ENCODE peak calls at places on chromosomes 16 and 17, in ten cellular contexts. One of them, this sample, is unnamed.

GRCh38 chr16:30382398-30383015 is at the start of gene SEPTIN1:
- DNase-seq in CD4-positive, alpha-beta memory T cell: peak
- DNase-seq in posterior cingulate gyrus: peak
- DNase-seq in brain microvascular endothelial cell: no peak
- DNase-seq in heart right ventricle: no peak
- DNase-seq in activated CD4-positive, alpha-beta T cell treated with anti-CD3 and anti-CD28 coated beads for 36 hours: peak
- DNase-seq in EL: no peak
- DNase-seq in iris pigment epithelial cell: no peak
- DNase-seq in IMR-90: no peak
- DNase-seq in T-helper 17 cell: peak
- DNase-seq in this sample: no peak

GRCh38 chr16:72043058-72043457 is 11.2 kb upstream of the HP start:
- DNase-seq in CD4-positive, alpha-beta memory T cell: no peak
- DNase-seq in activated CD4-positive, alpha-beta T cell treated with anti-CD3 and anti-CD28 coated beads for 36 hours: no peak
- DNase-seq in posterior cingulate gyrus: no peak
- DNase-seq in iris pigment epithelial cell: no peak
- DNase-seq in EL: no peak
- DNase-seq in IMR-90: no peak
- DNase-seq in T-helper 17 cell: no peak
- DNase-seq in brain microvascular endothelial cell: no peak
- DNase-seq in heart right ventricle: no peak
- DNase-seq in this sample: no peak

GRCh38 chr16:11066231-11066870 is 122.0 kb downstream of the CLEC16A start:
- DNase-seq in brain microvascular endothelial cell: no peak
- DNase-seq in IMR-90: no peak
- DNase-seq in T-helper 17 cell: no peak
- DNase-seq in iris pigment epithelial cell: no peak
- DNase-seq in activated CD4-positive, alpha-beta T cell treated with anti-CD3 and anti-CD28 coated beads for 36 hours: peak
- DNase-seq in posterior cingulate gyrus: no peak
- DNase-seq in CD4-positive, alpha-beta memory T cell: no peak
- DNase-seq in heart right ventricle: no peak
- DNase-seq in EL: no peak
- DNase-seq in this sample: no peak

GRCh38 chr17:28392491-28392890 is 13.5 kb downstream of the SLC46A1 start:
- DNase-seq in T-helper 17 cell: no peak
- DNase-seq in IMR-90: no peak
- DNase-seq in activated CD4-positive, alpha-beta T cell treated with anti-CD3 and anti-CD28 coated beads for 36 hours: no peak
- DNase-seq in iris pigment epithelial cell: no peak
- DNase-seq in posterior cingulate gyrus: no peak
- DNase-seq in CD4-positive, alpha-beta memory T cell: no peak
- DNase-seq in heart right ventricle: no peak
- DNase-seq in EL: no peak
- DNase-seq in brain microvascular endothelial cell: no peak
- DNase-seq in this sample: no peak

GRCh38 chr16:56558024-56558747 is 6.7 kb upstream of the MT4 start:
- DNase-seq in posterior cingulate gyrus: peak
- DNase-seq in T-helper 17 cell: no peak
- DNase-seq in EL: peak
- DNase-seq in IMR-90: peak
- DNase-seq in brain microvascular endothelial cell: peak
- DNase-seq in iris pigment epithelial cell: peak
- DNase-seq in activated CD4-positive, alpha-beta T cell treated with anti-CD3 and anti-CD28 coated beads for 36 hours: no peak
- DNase-seq in heart right ventricle: no peak
- DNase-seq in CD4-positive, alpha-beta memory T cell: no peak
- DNase-seq in this sample: peak

GRCh38 chr17:78923660-78924453 is 1.3 kb downstream of the TIMP2 start:
- DNase-seq in iris pigment epithelial cell: no peak
- DNase-seq in T-helper 17 cell: peak
- DNase-seq in heart right ventricle: peak
- DNase-seq in posterior cingulate gyrus: no peak
- DNase-seq in CD4-positive, alpha-beta memory T cell: peak
- DNase-seq in brain microvascular endothelial cell: no peak
- DNase-seq in IMR-90: no peak
- DNase-seq in activated CD4-positive, alpha-beta T cell treated with anti-CD3 and anti-CD28 coated beads for 36 hours: peak
- DNase-seq in EL: peak
- DNase-seq in this sample: peak

GRCh38 chr17:2025622-2026309 is 632 bp upstream of the RTN4RL1 start:
- DNase-seq in IMR-90: peak
- DNase-seq in T-helper 17 cell: no peak
- DNase-seq in brain microvascular endothelial cell: peak
- DNase-seq in posterior cingulate gyrus: peak
- DNase-seq in CD4-positive, alpha-beta memory T cell: no peak
- DNase-seq in activated CD4-positive, alpha-beta T cell treated with anti-CD3 and anti-CD28 coated beads for 36 hours: peak
- DNase-seq in heart right ventricle: peak
- DNase-seq in EL: peak
- DNase-seq in iris pigment epithelial cell: peak
- DNase-seq in this sample: peak

GRCh38 chr16:24045641-24046040 is 209.9 kb downstream of the PRKCB start:
- DNase-seq in CD4-positive, alpha-beta memory T cell: no peak
- DNase-seq in activated CD4-positive, alpha-beta T cell treated with anti-CD3 and anti-CD28 coated beads for 36 hours: no peak
- DNase-seq in brain microvascular endothelial cell: no peak
- DNase-seq in iris pigment epithelial cell: peak
- DNase-seq in T-helper 17 cell: no peak
- DNase-seq in heart right ventricle: no peak
- DNase-seq in EL: no peak
- DNase-seq in posterior cingulate gyrus: peak
- DNase-seq in IMR-90: no peak
- DNase-seq in this sample: no peak

GRCh38 chr17:19677736-19678379 is 29.3 kb downstream of the ALDH3A2 start:
- DNase-seq in CD4-positive, alpha-beta memory T cell: no peak
- DNase-seq in EL: no peak
- DNase-seq in iris pigment epithelial cell: no peak
- DNase-seq in brain microvascular endothelial cell: no peak
- DNase-seq in T-helper 17 cell: no peak
- DNase-seq in IMR-90: no peak
- DNase-seq in activated CD4-positive, alpha-beta T cell treated with anti-CD3 and anti-CD28 coated beads for 36 hours: no peak
- DNase-seq in heart right ventricle: no peak
- DNase-seq in posterior cingulate gyrus: no peak
- DNase-seq in this sample: no peak

GRCh38 chr17:30550512-30551273 is 73.5 kb downstream of the GOSR1 start:
- DNase-seq in brain microvascular endothelial cell: peak
- DNase-seq in iris pigment epithelial cell: peak
- DNase-seq in CD4-positive, alpha-beta memory T cell: no peak
- DNase-seq in activated CD4-positive, alpha-beta T cell treated with anti-CD3 and anti-CD28 coated beads for 36 hours: no peak
- DNase-seq in IMR-90: peak
- DNase-seq in EL: peak
- DNase-seq in heart right ventricle: no peak
- DNase-seq in posterior cingulate gyrus: no peak
- DNase-seq in T-helper 17 cell: no peak
- DNase-seq in this sample: no peak

GRCh38 chr17:76500745-76501017 is 542 bp downstream of the RHBDF2 start:
- DNase-seq in CD4-positive, alpha-beta memory T cell: no peak
- DNase-seq in posterior cingulate gyrus: no peak
- DNase-seq in T-helper 17 cell: no peak
- DNase-seq in activated CD4-positive, alpha-beta T cell treated with anti-CD3 and anti-CD28 coated beads for 36 hours: peak
- DNase-seq in iris pigment epithelial cell: no peak
- DNase-seq in IMR-90: no peak
- DNase-seq in heart right ventricle: no peak
- DNase-seq in EL: no peak
- DNase-seq in brain microvascular endothelial cell: no peak
- DNase-seq in this sample: no peak

GRCh38 chr17:4209611-4210010 is 54.2 kb downstream of the ANKFY1 start:
- DNase-seq in heart right ventricle: peak
- DNase-seq in posterior cingulate gyrus: no peak
- DNase-seq in activated CD4-positive, alpha-beta T cell treated with anti-CD3 and anti-CD28 coated beads for 36 hours: no peak
- DNase-seq in iris pigment epithelial cell: no peak
- DNase-seq in CD4-positive, alpha-beta memory T cell: no peak
- DNase-seq in brain microvascular endothelial cell: no peak
- DNase-seq in T-helper 17 cell: no peak
- DNase-seq in IMR-90: no peak
- DNase-seq in EL: no peak
- DNase-seq in this sample: no peak

GRCh38 chr16:67278773-67279295 is 498 bp upstream of the PLEKHG4 start:
- DNase-seq in brain microvascular endothelial cell: no peak
- DNase-seq in IMR-90: no peak
- DNase-seq in CD4-positive, alpha-beta memory T cell: no peak
- DNase-seq in posterior cingulate gyrus: no peak
- DNase-seq in activated CD4-positive, alpha-beta T cell treated with anti-CD3 and anti-CD28 coated beads for 36 hours: peak
- DNase-seq in heart right ventricle: no peak
- DNase-seq in iris pigment epithelial cell: no peak
- DNase-seq in T-helper 17 cell: no peak
- DNase-seq in EL: peak
- DNase-seq in this sample: no peak

GRCh38 chr16:57893559-57894389 is 77.2 kb downstream of the CNGB1 start:
- DNase-seq in brain microvascular endothelial cell: peak
- DNase-seq in IMR-90: peak
- DNase-seq in activated CD4-positive, alpha-beta T cell treated with anti-CD3 and anti-CD28 coated beads for 36 hours: no peak
- DNase-seq in T-helper 17 cell: no peak
- DNase-seq in EL: peak
- DNase-seq in posterior cingulate gyrus: no peak
- DNase-seq in CD4-positive, alpha-beta memory T cell: no peak
- DNase-seq in iris pigment epithelial cell: peak
- DNase-seq in heart right ventricle: no peak
- DNase-seq in this sample: no peak

GRCh38 chr16:22117666-22118065 is 25.3 kb downstream of the VWA3A start:
- DNase-seq in T-helper 17 cell: no peak
- DNase-seq in posterior cingulate gyrus: no peak
- DNase-seq in activated CD4-positive, alpha-beta T cell treated with anti-CD3 and anti-CD28 coated beads for 36 hours: no peak
- DNase-seq in EL: no peak
- DNase-seq in CD4-positive, alpha-beta memory T cell: no peak
- DNase-seq in iris pigment epithelial cell: no peak
- DNase-seq in heart right ventricle: no peak
- DNase-seq in IMR-90: no peak
- DNase-seq in brain microvascular endothelial cell: no peak
- DNase-seq in this sample: no peak

GRCh38 chr17:55344514-55344997 is 77.1 kb downstream of the MMD start:
- DNase-seq in iris pigment epithelial cell: no peak
- DNase-seq in EL: no peak
- DNase-seq in heart right ventricle: no peak
- DNase-seq in T-helper 17 cell: no peak
- DNase-seq in activated CD4-positive, alpha-beta T cell treated with anti-CD3 and anti-CD28 coated beads for 36 hours: peak
- DNase-seq in IMR-90: no peak
- DNase-seq in posterior cingulate gyrus: no peak
- DNase-seq in brain microvascular endothelial cell: no peak
- DNase-seq in CD4-positive, alpha-beta memory T cell: peak
- DNase-seq in this sample: no peak

GRCh38 chr16:12613131-12613991 is 190.3 kb downstream of the CPPED1 start:
- DNase-seq in IMR-90: peak
- DNase-seq in CD4-positive, alpha-beta memory T cell: no peak
- DNase-seq in activated CD4-positive, alpha-beta T cell treated with anti-CD3 and anti-CD28 coated beads for 36 hours: peak
- DNase-seq in brain microvascular endothelial cell: peak
- DNase-seq in EL: peak
- DNase-seq in T-helper 17 cell: no peak
- DNase-seq in iris pigment epithelial cell: peak
- DNase-seq in heart right ventricle: no peak
- DNase-seq in posterior cingulate gyrus: no peak
- DNase-seq in this sample: no peak

GRCh38 chr16:84471316-84471715 is 33.1 kb downstream of the MEAK7 start:
- DNase-seq in T-helper 17 cell: no peak
- DNase-seq in EL: no peak
- DNase-seq in brain microvascular endothelial cell: no peak
- DNase-seq in IMR-90: no peak
- DNase-seq in posterior cingulate gyrus: no peak
- DNase-seq in activated CD4-positive, alpha-beta T cell treated with anti-CD3 and anti-CD28 coated beads for 36 hours: no peak
- DNase-seq in heart right ventricle: no peak
- DNase-seq in CD4-positive, alpha-beta memory T cell: no peak
- DNase-seq in iris pigment epithelial cell: no peak
- DNase-seq in this sample: no peak

GRCh38 chr17:38894276-38894675 is 24.4 kb downstream of the LASP1 start:
- DNase-seq in brain microvascular endothelial cell: no peak
- DNase-seq in activated CD4-positive, alpha-beta T cell treated with anti-CD3 and anti-CD28 coated beads for 36 hours: no peak
- DNase-seq in heart right ventricle: no peak
- DNase-seq in IMR-90: no peak
- DNase-seq in T-helper 17 cell: no peak
- DNase-seq in CD4-positive, alpha-beta memory T cell: no peak
- DNase-seq in EL: no peak
- DNase-seq in posterior cingulate gyrus: no peak
- DNase-seq in iris pigment epithelial cell: no peak
- DNase-seq in this sample: no peak

GRCh38 chr17:50203589-50204345 is 2.3 kb upstream of the COL1A1 start:
- DNase-seq in heart right ventricle: no peak
- DNase-seq in IMR-90: peak
- DNase-seq in posterior cingulate gyrus: no peak
- DNase-seq in activated CD4-positive, alpha-beta T cell treated with anti-CD3 and anti-CD28 coated beads for 36 hours: no peak
- DNase-seq in brain microvascular endothelial cell: peak
- DNase-seq in T-helper 17 cell: no peak
- DNase-seq in iris pigment epithelial cell: peak
- DNase-seq in CD4-positive, alpha-beta memory T cell: no peak
- DNase-seq in EL: peak
- DNase-seq in this sample: no peak

GRCh38 chr17:21167303-21167702 is 40.5 kb downstream of the DHRS7B start:
- DNase-seq in IMR-90: peak
- DNase-seq in brain microvascular endothelial cell: no peak
- DNase-seq in iris pigment epithelial cell: no peak
- DNase-seq in EL: peak
- DNase-seq in activated CD4-positive, alpha-beta T cell treated with anti-CD3 and anti-CD28 coated beads for 36 hours: no peak
- DNase-seq in heart right ventricle: no peak
- DNase-seq in posterior cingulate gyrus: no peak
- DNase-seq in T-helper 17 cell: no peak
- DNase-seq in CD4-positive, alpha-beta memory T cell: no peak
- DNase-seq in this sample: no peak

GRCh38 chr16:48318630-48319029 is 66.6 kb downstream of the SIAH1 start:
- DNase-seq in activated CD4-positive, alpha-beta T cell treated with anti-CD3 and anti-CD28 coated beads for 36 hours: peak
- DNase-seq in brain microvascular endothelial cell: peak
- DNase-seq in posterior cingulate gyrus: no peak
- DNase-seq in T-helper 17 cell: no peak
- DNase-seq in iris pigment epithelial cell: peak
- DNase-seq in heart right ventricle: peak
- DNase-seq in IMR-90: peak
- DNase-seq in EL: peak
- DNase-seq in CD4-positive, alpha-beta memory T cell: peak
- DNase-seq in this sample: no peak

GRCh38 chr16:19203374-19203966 is 35.4 kb downstream of the SYT17 start:
- DNase-seq in CD4-positive, alpha-beta memory T cell: no peak
- DNase-seq in EL: no peak
- DNase-seq in iris pigment epithelial cell: no peak
- DNase-seq in activated CD4-positive, alpha-beta T cell treated with anti-CD3 and anti-CD28 coated beads for 36 hours: no peak
- DNase-seq in T-helper 17 cell: no peak
- DNase-seq in IMR-90: no peak
- DNase-seq in brain microvascular endothelial cell: no peak
- DNase-seq in posterior cingulate gyrus: no peak
- DNase-seq in heart right ventricle: no peak
- DNase-seq in this sample: peak

GRCh38 chr17:17494499-17495447 is 1.4 kb downstream of the RASD1 start:
- DNase-seq in T-helper 17 cell: no peak
- DNase-seq in heart right ventricle: peak
- DNase-seq in brain microvascular endothelial cell: peak
- DNase-seq in CD4-positive, alpha-beta memory T cell: peak
- DNase-seq in IMR-90: peak
- DNase-seq in activated CD4-positive, alpha-beta T cell treated with anti-CD3 and anti-CD28 coated beads for 36 hours: peak
- DNase-seq in posterior cingulate gyrus: peak
- DNase-seq in EL: peak
- DNase-seq in iris pigment epithelial cell: no peak
- DNase-seq in this sample: peak

GRCh38 chr17:29663155-29663554 is 40.4 kb upstream of the CORO6 start:
- DNase-seq in T-helper 17 cell: no peak
- DNase-seq in EL: no peak
- DNase-seq in heart right ventricle: no peak
- DNase-seq in brain microvascular endothelial cell: no peak
- DNase-seq in IMR-90: peak
- DNase-seq in iris pigment epithelial cell: peak
- DNase-seq in posterior cingulate gyrus: no peak
- DNase-seq in CD4-positive, alpha-beta memory T cell: no peak
- DNase-seq in activated CD4-positive, alpha-beta T cell treated with anti-CD3 and anti-CD28 coated beads for 36 hours: no peak
- DNase-seq in this sample: no peak

GRCh38 chr17:17824780-17825614 is 11.8 kb downstream of the SREBF1 start:
- DNase-seq in CD4-positive, alpha-beta memory T cell: no peak
- DNase-seq in posterior cingulate gyrus: no peak
- DNase-seq in IMR-90: no peak
- DNase-seq in EL: no peak
- DNase-seq in activated CD4-positive, alpha-beta T cell treated with anti-CD3 and anti-CD28 coated beads for 36 hours: no peak
- DNase-seq in brain microvascular endothelial cell: no peak
- DNase-seq in T-helper 17 cell: no peak
- DNase-seq in heart right ventricle: no peak
- DNase-seq in iris pigment epithelial cell: no peak
- DNase-seq in this sample: no peak

GRCh38 chr17:35170968-35171771 is 23.0 kb downstream of the SLC35G3 start:
- DNase-seq in T-helper 17 cell: peak
- DNase-seq in heart right ventricle: no peak
- DNase-seq in posterior cingulate gyrus: no peak
- DNase-seq in CD4-positive, alpha-beta memory T cell: peak
- DNase-seq in activated CD4-positive, alpha-beta T cell treated with anti-CD3 and anti-CD28 coated beads for 36 hours: peak
- DNase-seq in iris pigment epithelial cell: peak
- DNase-seq in brain microvascular endothelial cell: no peak
- DNase-seq in IMR-90: peak
- DNase-seq in EL: peak
- DNase-seq in this sample: no peak

GRCh38 chr17:15886804-15887203 is 58.1 kb upstream of the ADORA2B start:
- DNase-seq in CD4-positive, alpha-beta memory T cell: no peak
- DNase-seq in posterior cingulate gyrus: no peak
- DNase-seq in T-helper 17 cell: no peak
- DNase-seq in brain microvascular endothelial cell: no peak
- DNase-seq in iris pigment epithelial cell: no peak
- DNase-seq in EL: no peak
- DNase-seq in activated CD4-positive, alpha-beta T cell treated with anti-CD3 and anti-CD28 coated beads for 36 hours: no peak
- DNase-seq in heart right ventricle: no peak
- DNase-seq in IMR-90: no peak
- DNase-seq in this sample: no peak

This sample was measured in breast epithelium.